ENCODE peak calls at places on chromosome 14, in four cellular contexts. V, P, W and L are unnamed samples.

GRCh38 chr14:68709007-68709406 is 83.9 kb downstream of the ZFP36L1 start:
- DNase-seq in W (no peak), P (no peak), V (no peak), L (no peak)

GRCh38 chr14:103103461-103104388 is 9.2 kb downstream of the EXOC3L4 start:
- DNase-seq in W (peak), V (peak), P (peak), L (peak)

GRCh38 chr14:99595524-99595923 is 8.5 kb downstream of the CCDC85C start:
- DNase-seq in V (no peak), P (no peak), W (no peak), L (no peak)

GRCh38 chr14:58501214-58501816 is 73.8 kb downstream of the KIAA0586 start:
- DNase-seq in W (peak), V (peak), P (no peak), L (peak)

GRCh38 chr14:77979666-77980351 is 179.9 kb downstream of the ADCK1 start:
- DNase-seq in W (no peak), V (no peak), P (peak), L (no peak)

GRCh38 chr14:52802597-52802996 is 11.2 kb upstream of the GNPNAT1 start:
- DNase-seq in V (peak), W (peak), P (no peak), L (no peak)

GRCh38 chr14:37599527-37600368 is 4.3 kb downstream of the TTC6 start:
- DNase-seq in V (peak), P (peak), W (no peak), L (no peak)

GRCh38 chr14:67265131-67265530 is 23.9 kb downstream of the PALS1 start:
- DNase-seq in P (no peak), W (peak), V (no peak), L (peak)

GRCh38 chr14:70906785-70907171 is 481 bp upstream of the PCNX1 start:
- DNase-seq in V (peak), W (no peak), P (no peak), L (no peak)

GRCh38 chr14:38197761-38198345 is 9.9 kb upstream of the SSTR1 start:
- DNase-seq in V (no peak), P (no peak), W (peak), L (no peak)

DNA sequence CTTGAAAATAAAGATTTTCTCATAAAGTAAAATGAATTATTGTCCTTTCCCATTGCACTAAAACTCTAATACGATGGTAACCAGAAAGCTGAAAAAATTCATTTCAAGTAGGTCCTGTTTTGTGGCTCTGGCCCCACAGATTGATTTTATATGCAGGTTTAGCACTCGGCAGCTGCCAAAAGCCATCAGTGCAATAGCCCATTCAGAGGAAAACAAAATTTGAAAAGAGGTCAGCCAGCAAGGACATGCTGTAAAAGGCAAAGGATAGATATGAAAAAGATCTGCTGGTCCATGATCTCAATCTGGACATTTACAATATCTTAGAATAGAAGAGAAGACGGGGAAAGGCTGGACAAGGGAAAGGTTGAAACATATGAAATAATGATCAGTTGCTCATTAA is 414.8 kb upstream of the NOVA1 start:
- DNase-seq in W (no peak), V (no peak), P (no peak), L (no peak)
- H2BK120ac ChIP-seq in W (no peak), V (no peak), P (no peak), L (no peak)

GRCh38 chr14:101716077-101716950 is 45.2 kb upstream of the PPP2R5C start:
- DNase-seq in P (no peak), V (no peak), W (no peak), L (no peak)

GRCh38 chr14:101713641-101714349 is 47.7 kb upstream of the PPP2R5C start:
- DNase-seq in V (no peak), W (no peak), P (no peak), L (no peak)

GRCh38 chr14:101714394-101714793 is 47.1 kb upstream of the PPP2R5C start:
- DNase-seq in V (no peak), W (no peak), P (no peak), L (no peak)

GRCh38 chr14:101716956-101717662 is 44.4 kb upstream of the PPP2R5C start:
- DNase-seq in V (peak), W (no peak), P (no peak), L (no peak)

GRCh38 chr14:101715209-101716076 is 46.1 kb upstream of the PPP2R5C start:
- DNase-seq in P (no peak), W (no peak), V (no peak), L (no peak)
- H2BK5ac ChIP-seq in P (no peak), W (no peak), V (no peak), L (no peak)

DNA sequence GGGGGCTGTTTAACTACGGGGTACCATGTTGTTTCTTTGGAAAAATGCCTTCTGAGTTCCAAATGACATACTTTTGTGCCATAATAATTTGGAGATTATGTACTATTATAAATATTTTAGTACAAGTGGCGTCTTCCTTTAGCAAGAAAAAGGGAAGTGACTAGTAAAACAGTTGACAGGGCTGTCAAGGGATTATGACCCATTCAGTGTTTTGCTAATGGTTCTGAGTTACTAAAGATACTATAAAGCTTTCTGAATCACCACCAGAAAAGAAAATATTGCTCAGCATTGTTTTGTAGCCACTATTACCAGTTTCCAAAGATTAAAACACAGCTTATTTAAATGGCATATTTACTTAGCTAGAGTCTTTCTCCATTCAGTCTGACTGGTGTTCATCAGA is 334.9 kb downstream of the SNAPC1 start:
- DNase-seq in P (no peak), V (no peak), W (peak), L (no peak)
- H3K4me2 ChIP-seq in P (no peak), V (no peak), W (no peak), L (no peak)

DNA sequence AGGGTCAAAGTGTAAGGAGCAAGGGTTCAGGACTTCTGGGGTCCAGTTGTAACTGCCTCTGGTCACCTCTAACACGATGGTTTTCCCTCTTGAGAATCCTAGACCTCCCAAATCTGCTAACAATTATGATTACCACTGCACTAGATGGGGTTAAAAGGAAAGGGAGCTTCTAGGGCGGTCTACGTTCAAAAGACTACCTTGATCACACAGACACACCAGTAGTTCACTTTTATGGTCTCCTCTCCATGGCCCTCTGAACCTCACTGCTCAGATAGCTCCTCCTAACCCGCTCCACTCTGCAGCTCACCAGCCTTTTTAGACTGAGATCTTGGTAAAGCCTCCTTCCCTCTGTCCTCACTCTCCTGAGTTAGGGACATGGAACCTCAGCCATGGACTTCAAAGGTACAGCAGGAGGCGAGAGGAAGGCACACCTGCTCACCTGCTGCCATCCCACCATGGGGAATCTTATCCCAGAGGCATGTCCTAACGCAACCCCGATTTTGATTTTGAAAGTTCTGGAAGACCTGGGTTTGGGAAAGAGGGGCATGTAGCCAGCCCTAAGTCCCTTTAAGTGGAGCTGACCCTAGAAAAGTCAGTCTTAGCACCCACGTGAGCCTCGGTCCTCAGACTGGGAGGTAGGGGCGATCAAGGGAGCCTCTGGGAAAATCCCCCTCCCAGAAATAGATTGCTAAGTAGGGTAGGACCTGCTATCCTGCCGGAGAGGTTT is 1.4 kb downstream of the ZNF219 start:
- DNase-seq in P (no peak), V (no peak), W (no peak), L (peak)
- H2BK120ac ChIP-seq in P (no peak), V (no peak), W (no peak), L (peak)

GRCh38 chr14:90569201-90569600 is 172.4 kb downstream of the CALM1 start:
- DNase-seq in V (no peak), P (no peak), W (no peak), L (peak)
- H2BK5ac ChIP-seq in V (no peak), P (no peak), W (no peak), L (no peak)

DNA sequence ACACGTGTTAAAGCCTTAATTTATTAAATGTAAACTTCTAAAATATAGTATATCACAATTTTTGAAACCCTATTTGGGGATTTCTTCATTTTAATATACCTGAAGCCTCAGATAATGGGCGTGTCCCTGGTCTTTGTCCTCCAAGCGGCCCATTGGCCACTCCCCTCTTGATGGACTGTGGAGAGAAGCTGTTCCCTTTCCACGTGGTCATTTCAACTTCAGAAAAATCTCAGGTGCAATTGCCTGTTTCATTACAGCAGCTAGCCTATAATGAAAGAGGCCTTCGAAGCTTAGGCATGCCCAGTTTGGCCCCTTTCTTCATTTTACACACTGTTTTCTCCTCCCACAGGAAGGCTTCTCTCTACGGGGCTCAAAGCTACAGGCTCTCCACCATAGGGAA is 131.4 kb upstream of the ARHGAP5 start:
- DNase-seq in V (no peak), W (no peak), P (no peak), L (no peak)
- H3K4me2 ChIP-seq in V (no peak), W (no peak), P (no peak), L (no peak)

DNA sequence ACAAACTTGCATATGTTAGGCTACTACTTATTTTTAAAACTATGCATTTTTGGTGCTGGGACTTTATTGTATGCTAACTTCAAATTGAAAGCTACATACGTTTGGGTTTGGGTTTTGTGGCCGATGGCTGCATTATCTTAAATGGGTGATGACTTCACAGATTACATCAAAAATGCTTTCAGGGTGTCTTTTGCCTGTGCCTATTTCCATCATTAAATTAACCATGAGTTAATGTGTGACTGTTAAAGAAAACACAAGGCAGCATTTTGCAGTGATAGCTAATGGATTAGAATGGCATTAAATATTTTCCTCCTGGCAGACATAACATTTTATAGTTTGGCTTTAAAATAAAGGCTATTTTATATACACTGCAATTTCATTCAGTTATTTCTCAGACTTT is 352.3 kb downstream of the EGLN3 start:
- DNase-seq in V (no peak), W (no peak), P (no peak), L (no peak)
- H2BK120ac ChIP-seq in V (no peak), W (no peak), P (no peak), L (no peak)

GRCh38 chr14:28774764-28775738 is 8.5 kb downstream of the FOXG1 start:
- DNase-seq in W (no peak), V (no peak), P (peak), L (no peak)

GRCh38 chr14:28772613-28773012 is 6.0 kb downstream of the FOXG1 start:
- DNase-seq in V (no peak), W (no peak), P (no peak), L (no peak)

GRCh38 chr14:28773176-28773575 is 6.6 kb downstream of the FOXG1 start:
- DNase-seq in P (no peak), W (no peak), V (no peak), L (no peak)

GRCh38 chr14:28776482-28777266 is 10.1 kb downstream of the FOXG1 start:
- DNase-seq in W (no peak), P (no peak), V (no peak), L (no peak)

DNA sequence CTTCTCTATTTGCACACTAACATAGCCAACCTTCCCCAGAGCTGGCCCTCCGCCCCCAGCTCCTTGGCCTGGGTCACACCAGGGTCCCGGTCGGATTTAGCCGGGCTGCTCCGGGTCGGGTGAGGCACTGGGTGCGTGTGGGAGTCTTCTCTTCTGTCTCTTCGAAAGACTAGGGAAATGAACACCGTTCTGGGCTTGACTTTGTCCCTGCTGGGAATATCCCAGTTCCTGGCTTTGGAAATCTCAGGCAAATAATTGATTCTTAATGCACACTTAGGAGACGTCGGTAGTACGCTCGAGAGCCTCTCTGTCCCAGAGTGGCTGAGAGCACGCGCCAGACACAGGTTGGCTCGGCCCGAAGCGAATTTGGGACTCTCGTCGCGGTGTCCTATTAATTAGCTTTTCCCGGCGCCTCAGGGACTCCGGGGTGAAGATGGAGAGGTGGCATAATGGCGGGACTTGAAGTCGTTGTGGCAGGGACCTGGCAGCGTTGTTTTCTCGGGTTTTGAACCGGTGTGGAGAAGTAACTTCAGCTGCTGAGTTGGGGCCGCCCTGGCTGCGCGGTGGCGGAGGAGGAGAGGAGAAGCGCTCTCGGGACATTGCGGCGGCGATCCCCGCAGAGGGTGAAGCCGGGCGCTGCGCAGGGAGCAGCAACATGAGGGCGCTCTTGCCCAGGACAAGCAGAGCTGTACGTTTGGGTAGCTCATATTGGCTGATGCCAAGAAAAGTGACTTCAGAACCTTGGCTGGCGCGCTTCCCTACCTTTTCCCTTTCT is 7.5 kb downstream of the FOXG1 start:
- DNase-seq in P (peak), V (no peak), W (peak), L (peak)
- H2BK5ac ChIP-seq in P (no peak), V (no peak), W (no peak), L (no peak)

GRCh38 chr14:105540811-105541210 is 14.4 kb downstream of the TMEM121 start:
- DNase-seq in V (no peak), P (no peak), W (no peak), L (no peak)
- H3K4me2 ChIP-seq in V (no peak), P (no peak), W (no peak), L (no peak)

GRCh38 chr14:74325446-74325845 is 22.7 kb upstream of the ABCD4 start:
- DNase-seq in P (no peak), W (no peak), V (no peak), L (no peak)
- H2BK120ac ChIP-seq in P (no peak), W (no peak), V (no peak), L (no peak)